ENCODE peak calls at places on chromosomes 7 and 10, in six cellular contexts. One of them, this sample, is unnamed.
A peak's percentile ranks its signal among the peaks of the same experiment; 100 is the strongest.

GRCh38 chr7:140635821-140636220 is 4.8 kb downstream of the DENND2A start:
- DNase-seq in mesenchymal stem cell: no peak
- DNase-seq in neuronal stem cell: no peak
- DNase-seq in H1: no peak
- DNase-seq in mesendoderm: peak; percentile 31
- DNase-seq in H9: peak; percentile 43
- DNase-seq in this sample: no peak

GRCh38 chr10:71565284-71566000 is 154.1 kb downstream of the C10orf105 start:
- DNase-seq in mesenchymal stem cell: no peak
- DNase-seq in neuronal stem cell: no peak
- DNase-seq in H1: no peak
- DNase-seq in mesendoderm: no peak
- DNase-seq in H9: no peak
- DNase-seq in this sample: no peak

GRCh38 chr7:79317728-79318127 is 135.7 kb downstream of the MAGI2 start:
- DNase-seq in mesenchymal stem cell: peak; percentile 94
- DNase-seq in neuronal stem cell: no peak
- DNase-seq in H1: peak; percentile 10
- DNase-seq in mesendoderm: peak; percentile 92
- DNase-seq in H9: peak; percentile 45
- DNase-seq in this sample: peak; percentile 62

GRCh38 chr7:106462365-106462859 is 177.6 kb upstream of the NAMPT start:
- DNase-seq in mesenchymal stem cell: peak; percentile 62
- DNase-seq in neuronal stem cell: no peak
- DNase-seq in H1: no peak
- DNase-seq in mesendoderm: peak; percentile 23
- DNase-seq in H9: no peak
- DNase-seq in this sample: peak; percentile 28

GRCh38 chr10:34102237-34102673 is 712.8 kb downstream of the PARD3 start:
- DNase-seq in mesenchymal stem cell: peak; percentile 78
- DNase-seq in neuronal stem cell: no peak
- DNase-seq in H1: no peak
- DNase-seq in mesendoderm: no peak
- DNase-seq in H9: no peak
- DNase-seq in this sample: peak; percentile 40

GRCh38 chr10:33352631-33353030 is 18.2 kb upstream of the NRP1 start:
- DNase-seq in mesenchymal stem cell: no peak
- DNase-seq in neuronal stem cell: no peak
- DNase-seq in H1: no peak
- DNase-seq in mesendoderm: no peak
- DNase-seq in H9: no peak
- DNase-seq in this sample: peak; percentile 57

GRCh38 chr10:122768033-122768745 is 68.5 kb upstream of the C10orf120 start:
- DNase-seq in mesenchymal stem cell: no peak
- DNase-seq in neuronal stem cell: no peak
- DNase-seq in H1: no peak
- DNase-seq in mesendoderm: no peak
- DNase-seq in H9: no peak
- DNase-seq in this sample: no peak

GRCh38 chr10:62045765-62046521 is 144.4 kb downstream of the ARID5B start:
- DNase-seq in mesenchymal stem cell: peak; percentile 99
- DNase-seq in neuronal stem cell: peak; percentile 24
- DNase-seq in H1: no peak
- DNase-seq in mesendoderm: peak; percentile 53
- DNase-seq in H9: no peak
- DNase-seq in this sample: peak; percentile 84

GRCh38 chr10:118148245-118148644 is 101.5 kb upstream of the RAB11FIP2 start:
- DNase-seq in mesenchymal stem cell: no peak
- DNase-seq in neuronal stem cell: peak; percentile 17
- DNase-seq in H1: no peak
- DNase-seq in mesendoderm: no peak
- DNase-seq in H9: no peak
- DNase-seq in this sample: no peak

GRCh38 chr7:92135100-92135429 is 788 bp upstream of the CYP51A1 start:
- DNase-seq in mesenchymal stem cell: no peak
- DNase-seq in neuronal stem cell: no peak
- DNase-seq in H1: no peak
- DNase-seq in mesendoderm: no peak
- DNase-seq in H9: no peak
- DNase-seq in this sample: peak; percentile 48

GRCh38 chr7:44279731-44280505 is 45.5 kb downstream of the CAMK2B start:
- DNase-seq in mesenchymal stem cell: no peak
- DNase-seq in neuronal stem cell: no peak
- DNase-seq in H1: no peak
- DNase-seq in mesendoderm: no peak
- DNase-seq in H9: peak; percentile 14
- DNase-seq in this sample: no peak

GRCh38 chr7:3204526-3204925 is 96.5 kb upstream of the SDK1 start:
- DNase-seq in mesenchymal stem cell: no peak
- DNase-seq in neuronal stem cell: no peak
- DNase-seq in H1: no peak
- DNase-seq in mesendoderm: no peak
- DNase-seq in H9: no peak
- DNase-seq in this sample: no peak

GRCh38 chr7:51606601-51607154 is 290.1 kb upstream of the COBL start:
- DNase-seq in mesenchymal stem cell: no peak
- DNase-seq in neuronal stem cell: no peak
- DNase-seq in H1: no peak
- DNase-seq in mesendoderm: no peak
- DNase-seq in H9: no peak
- DNase-seq in this sample: no peak

GRCh38 chr10:25039531-25039930 is 23.1 kb downstream of the THNSL1 start:
- DNase-seq in mesenchymal stem cell: no peak
- DNase-seq in neuronal stem cell: no peak
- DNase-seq in H1: no peak
- DNase-seq in mesendoderm: no peak
- DNase-seq in H9: no peak
- DNase-seq in this sample: no peak

GRCh38 chr7:157389951-157390730 is 53.3 kb downstream of the DNAJB6 start:
- DNase-seq in mesenchymal stem cell: peak; percentile 19
- DNase-seq in neuronal stem cell: no peak
- DNase-seq in H1: no peak
- DNase-seq in mesendoderm: no peak
- DNase-seq in H9: no peak
- DNase-seq in this sample: peak; percentile 75

GRCh38 chr7:101549734-101550133 is 79.4 kb downstream of the MYL10 start:
- DNase-seq in mesenchymal stem cell: no peak
- DNase-seq in neuronal stem cell: no peak
- DNase-seq in H1: no peak
- DNase-seq in mesendoderm: no peak
- DNase-seq in H9: peak; percentile 14
- DNase-seq in this sample: no peak

GRCh38 chr10:6473901-6474370 is 106.1 kb downstream of the PRKCQ start:
- DNase-seq in mesenchymal stem cell: peak; percentile 6
- DNase-seq in neuronal stem cell: no peak
- DNase-seq in H1: no peak
- DNase-seq in mesendoderm: no peak
- DNase-seq in H9: no peak
- DNase-seq in this sample: no peak

GRCh38 chr10:48300556-48300955 is 5.9 kb upstream of the MAPK8 start:
- DNase-seq in mesenchymal stem cell: no peak
- DNase-seq in neuronal stem cell: no peak
- DNase-seq in H1: no peak
- DNase-seq in mesendoderm: no peak
- DNase-seq in H9: no peak
- DNase-seq in this sample: no peak

GRCh38 chr10:97222346-97222961 is 36.7 kb upstream of the SLIT1 start:
- DNase-seq in mesenchymal stem cell: peak; percentile 11
- DNase-seq in neuronal stem cell: peak; percentile 54
- DNase-seq in H1: peak; percentile 17
- DNase-seq in mesendoderm: peak; percentile 96
- DNase-seq in H9: peak; percentile 71
- DNase-seq in this sample: no peak

GRCh38 chr7:2929321-2930201 is 85.5 kb upstream of the GNA12 start:
- DNase-seq in mesenchymal stem cell: no peak
- DNase-seq in neuronal stem cell: no peak
- DNase-seq in H1: no peak
- DNase-seq in mesendoderm: peak; percentile 13
- DNase-seq in H9: peak; percentile 21
- DNase-seq in this sample: no peak

GRCh38 chr10:97853006-97853405 is 3.4 kb downstream of the GOLGA7B start:
- DNase-seq in mesenchymal stem cell: no peak
- DNase-seq in neuronal stem cell: no peak
- DNase-seq in H1: no peak
- DNase-seq in mesendoderm: no peak
- DNase-seq in H9: no peak
- DNase-seq in this sample: no peak

GRCh38 chr10:45180507-45180906 is 134.9 kb downstream of the OR13A1 start:
- DNase-seq in mesenchymal stem cell: no peak
- DNase-seq in neuronal stem cell: no peak
- DNase-seq in H1: no peak
- DNase-seq in mesendoderm: no peak
- DNase-seq in H9: no peak
- DNase-seq in this sample: no peak

GRCh38 chr10:46028584-46029570 is 1.5 kb downstream of the NCOA4 start:
- DNase-seq in mesenchymal stem cell: peak; percentile 84
- DNase-seq in neuronal stem cell: peak; percentile 33
- DNase-seq in H1: no peak
- DNase-seq in mesendoderm: peak; percentile 73
- DNase-seq in H9: no peak
- DNase-seq in this sample: peak; percentile 88

GRCh38 chr7:15334524-15335269 is 227.1 kb downstream of the AGMO start:
- DNase-seq in mesenchymal stem cell: no peak
- DNase-seq in neuronal stem cell: no peak
- DNase-seq in H1: no peak
- DNase-seq in mesendoderm: no peak
- DNase-seq in H9: no peak
- DNase-seq in this sample: no peak

GRCh38 chr7:44103941-44104879 is at the start of gene AEBP1:
- DNase-seq in mesenchymal stem cell: peak; percentile 55
- DNase-seq in neuronal stem cell: peak; percentile 30
- DNase-seq in H1: no peak
- DNase-seq in mesendoderm: peak; percentile 64
- DNase-seq in H9: peak; percentile 73
- DNase-seq in this sample: no peak

GRCh38 chr7:98394377-98394836 is 6.5 kb downstream of the BAIAP2L1 start:
- DNase-seq in mesenchymal stem cell: peak; percentile 95
- DNase-seq in neuronal stem cell: no peak
- DNase-seq in H1: no peak
- DNase-seq in mesendoderm: no peak
- DNase-seq in H9: no peak
- DNase-seq in this sample: peak; percentile 95
- H3K4ac ChIP-seq in mesenchymal stem cell: no peak overlapping the region
- H3K4ac ChIP-seq in neuronal stem cell: no peak overlapping the region
- H3K4ac ChIP-seq in H1: no peak overlapping the region
- H3K4ac ChIP-seq in mesendoderm: no peak overlapping the region
- H3K4ac ChIP-seq in H9: no peak overlapping the region
- H3K4ac ChIP-seq in this sample: peak overlapping the region; percentile 58

DNA sequence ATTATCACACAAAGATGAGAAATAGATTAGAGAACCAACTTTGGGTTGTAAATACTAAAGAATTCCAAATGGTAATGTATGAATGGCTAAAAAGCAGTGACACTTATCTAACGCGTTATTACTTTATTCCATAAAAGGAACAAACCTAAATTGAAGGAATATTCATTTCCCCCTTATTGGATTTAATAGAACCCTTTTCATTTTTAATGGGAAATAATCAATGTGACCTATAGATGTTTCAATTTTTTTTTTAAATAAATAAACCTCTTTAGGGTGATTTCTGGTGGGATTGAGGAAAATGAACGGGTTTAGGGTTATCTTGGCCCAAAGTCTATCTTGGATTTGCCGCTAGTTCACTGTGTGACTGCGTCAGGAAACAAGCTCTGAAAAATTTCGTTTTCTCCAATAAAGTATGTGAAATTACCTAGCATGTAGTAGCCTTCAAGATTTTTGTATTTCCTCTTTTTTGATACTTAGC is 1.9 kb upstream of the ACBD5 start:
- DNase-seq in mesenchymal stem cell: no peak
- DNase-seq in neuronal stem cell: no peak
- DNase-seq in H1: no peak
- DNase-seq in mesendoderm: no peak
- DNase-seq in H9: no peak
- DNase-seq in this sample: no peak
- H3K4ac ChIP-seq in mesenchymal stem cell: no peak overlapping the region
- H3K4ac ChIP-seq in neuronal stem cell: no peak overlapping the region
- H3K4ac ChIP-seq in H1: no peak overlapping the region
- H3K4ac ChIP-seq in mesendoderm: no peak overlapping the region
- H3K4ac ChIP-seq in H9: no peak overlapping the region
- H3K4ac ChIP-seq in this sample: no peak overlapping the region

GRCh38 chr10:110502851-110503301 is 5.2 kb downstream of the DUSP5 start:
- DNase-seq in mesenchymal stem cell: peak; percentile 64
- DNase-seq in neuronal stem cell: no peak
- DNase-seq in H1: no peak
- DNase-seq in mesendoderm: no peak
- DNase-seq in H9: no peak
- DNase-seq in this sample: no peak
- H3K4ac ChIP-seq in mesenchymal stem cell: no peak overlapping the region
- H3K4ac ChIP-seq in neuronal stem cell: no peak overlapping the region
- H3K4ac ChIP-seq in H1: no peak overlapping the region
- H3K4ac ChIP-seq in mesendoderm: no peak overlapping the region
- H3K4ac ChIP-seq in H9: no peak overlapping the region
- H3K4ac ChIP-seq in this sample: peak overlapping the region; percentile 50

GRCh38 chr7:41183741-41184140 is 519.1 kb downstream of the INHBA start:
- DNase-seq in mesenchymal stem cell: no peak
- DNase-seq in neuronal stem cell: no peak
- DNase-seq in H1: no peak
- DNase-seq in mesendoderm: no peak
- DNase-seq in H9: no peak
- DNase-seq in this sample: no peak
- H3K4ac ChIP-seq in mesenchymal stem cell: no peak overlapping the region
- H3K4ac ChIP-seq in neuronal stem cell: no peak overlapping the region
- H3K4ac ChIP-seq in H1: no peak overlapping the region
- H3K4ac ChIP-seq in mesendoderm: no peak overlapping the region
- H3K4ac ChIP-seq in H9: no peak overlapping the region
- H3K4ac ChIP-seq in this sample: no peak overlapping the region

DNA sequence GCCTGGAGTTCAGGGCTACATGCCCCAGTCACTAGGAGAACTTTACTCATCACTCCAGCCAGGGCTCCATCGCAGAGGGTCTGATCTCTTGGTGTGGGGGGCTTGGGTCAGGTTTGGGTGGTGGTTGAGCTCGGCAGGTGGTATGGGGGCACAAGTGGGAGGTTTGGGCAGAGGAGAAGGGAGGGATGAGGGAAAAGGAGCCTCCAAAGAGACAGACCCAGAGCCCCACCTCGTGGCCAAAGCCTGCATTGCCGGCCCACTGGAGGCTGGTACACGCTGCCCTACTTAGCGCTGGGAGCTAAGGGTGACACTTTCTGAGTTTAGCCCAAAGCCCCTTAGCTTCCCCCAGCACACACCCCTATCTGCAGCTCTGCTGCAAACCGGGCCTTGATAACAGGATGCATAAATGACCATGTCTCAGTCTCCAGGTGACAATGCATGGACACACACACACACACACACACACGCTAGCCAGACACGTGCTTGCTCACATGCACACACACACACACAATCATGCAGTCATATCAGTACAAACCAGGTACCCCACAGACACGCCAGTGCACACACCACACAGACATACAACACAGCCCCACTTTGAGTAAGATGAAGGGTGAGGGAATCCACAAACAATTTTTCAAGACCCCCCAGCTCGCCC is 14.7 kb downstream of the LZTS2 start:
- DNase-seq in mesenchymal stem cell: peak; percentile 76
- DNase-seq in neuronal stem cell: no peak
- DNase-seq in H1: no peak
- DNase-seq in mesendoderm: peak; percentile 68
- DNase-seq in H9: peak; percentile 81
- DNase-seq in this sample: peak; percentile 85
- H3K4ac ChIP-seq in mesenchymal stem cell: no peak overlapping the region
- H3K4ac ChIP-seq in neuronal stem cell: no peak overlapping the region
- H3K4ac ChIP-seq in H1: no peak overlapping the region
- H3K4ac ChIP-seq in mesendoderm: no peak overlapping the region
- H3K4ac ChIP-seq in H9: no peak overlapping the region
- H3K4ac ChIP-seq in this sample: no peak overlapping the region

This sample was measured in trophoblast cell.